ENCODE peak calls at places on chromosomes 16 and 17, in five cellular contexts. J, V, R, O and G are unnamed samples.

GRCh38 chr17:9115446-9116265 is 94.3 kb downstream of the NTN1 start:
- DNase-seq in O (peak), V (peak), R (peak), J (peak), G (no peak)

GRCh38 chr16:15403392-15403995 is 7.9 kb downstream of the MPV17L start:
- DNase-seq in O (no peak), V (no peak), R (no peak), J (no peak), G (no peak)

GRCh38 chr17:34547453-34548063 is 31.8 kb upstream of the TMEM132E start:
- DNase-seq in V (no peak), O (no peak), J (no peak), R (no peak), G (no peak)

GRCh38 chr17:75909812-75910274 is 5.2 kb upstream of the MRPL38 start:
- DNase-seq in V (no peak), O (no peak), R (no peak), J (no peak), G (no peak)

GRCh38 chr16:57941016-57941656 is 29.8 kb downstream of the CNGB1 start:
- DNase-seq in R (no peak), J (no peak), V (no peak), O (no peak), G (no peak)

GRCh38 chr17:57685499-57686132 is 59.5 kb downstream of the CCDC182 start:
- DNase-seq in V (peak), J (no peak), O (no peak), R (no peak), G (no peak)

GRCh38 chr17:42026821-42027539 is 7.1 kb downstream of the NKIRAS2 start:
- DNase-seq in V (no peak), O (no peak), J (no peak), R (no peak), G (no peak)

GRCh38 chr17:20234266-20234665 is 225.1 kb downstream of the SPECC1 start:
- DNase-seq in V (no peak), J (no peak), O (no peak), R (no peak), G (no peak)

GRCh38 chr17:7440823-7441174 is 1.5 kb downstream of the FGF11 start:
- DNase-seq in O (peak), J (no peak), R (no peak), V (no peak), G (no peak)

GRCh38 chr16:50842589-50842988 is 100.7 kb downstream of the CYLD start:
- DNase-seq in R (no peak), V (peak), J (no peak), O (peak), G (no peak)

GRCh38 chr16:85829751-85830445 is 30.4 kb downstream of the COX4I1 start:
- DNase-seq in V (no peak), R (no peak), J (no peak), O (no peak), G (no peak)

GRCh38 chr16:11621920-11622651 is 35.4 kb upstream of the LITAF start:
- DNase-seq in R (no peak), J (no peak), V (no peak), O (no peak), G (no peak)

GRCh38 chr16:21950782-21951521 is 2.2 kb upstream of the UQCRC2 start:
- DNase-seq in O (peak), R (peak), V (no peak), J (peak), G (no peak)

GRCh38 chr17:73201215-73202069 is 8.6 kb downstream of the COG1 start:
- DNase-seq in V (no peak), J (no peak), O (peak), R (peak), G (no peak)

GRCh38 chr17:29748400-29748799 is 125.7 kb upstream of the CORO6 start:
- DNase-seq in V (no peak), O (no peak), J (no peak), R (no peak), G (no peak)

GRCh38 chr17:30234954-30235353 is 543 bp downstream of the SLC6A4 start:
- DNase-seq in V (no peak), R (no peak), J (no peak), O (no peak), G (peak)

GRCh38 chr17:32570081-32570396 is 83.2 kb downstream of the CDK5R1 start:
- DNase-seq in R (no peak), V (no peak), O (no peak), J (no peak), G (no peak)

GRCh38 chr17:67019126-67019507 is 25.2 kb upstream of the CACNG1 start:
- DNase-seq in R (no peak), O (no peak), J (no peak), V (no peak), G (no peak)

GRCh38 chr16:74611721-74612120 is 4.8 kb upstream of the GLG1 start:
- DNase-seq in J (no peak), V (no peak), O (no peak), R (no peak), G (no peak)

GRCh38 chr17:42720996-42721583 is 23.8 kb downstream of the EZH1 start:
- DNase-seq in V (no peak), O (peak), J (peak), R (peak), G (no peak)

GRCh38 chr17:44575408-44575807 is 18.1 kb downstream of the FZD2 start:
- DNase-seq in O (no peak), R (no peak), J (no peak), V (no peak), G (no peak)

GRCh38 chr17:72563952-72564351 is 443.1 kb downstream of the SOX9 start:
- DNase-seq in J (no peak), O (no peak), R (no peak), V (no peak), G (no peak)

GRCh38 chr16:68369697-68370096 is 58.9 kb downstream of the PRMT7 start:
- DNase-seq in V (no peak), O (no peak), J (no peak), R (no peak), G (peak)

GRCh38 chr16:67796099-67796718 is 10.2 kb downstream of the RANBP10 start:
- DNase-seq in O (peak), V (no peak), J (no peak), R (no peak), G (no peak)

GRCh38 chr16:24002619-24003018 is 166.8 kb downstream of the PRKCB start:
- DNase-seq in O (peak), V (no peak), J (no peak), R (no peak), G (no peak)

GRCh38 chr16:1331712-1332617 is 1.5 kb upstream of the BAIAP3 start:
- DNase-seq in R (peak), V (peak), O (peak), J (peak), G (peak)

GRCh38 chr16:4309833-4310266 is 6.0 kb upstream of the GLIS2 start:
- DNase-seq in V (peak), J (peak), R (peak), O (no peak), G (no peak)

GRCh38 chr17:8421571-8421970 is 14.1 kb upstream of the NDEL1 start:
- DNase-seq in V (no peak), O (no peak), J (no peak), R (no peak), G (no peak)

GRCh38 chr16:27928542-27928941 is 135.0 kb downstream of the GSG1L start:
- DNase-seq in O (no peak), J (no peak), V (no peak), R (no peak), G (no peak)

GRCh38 chr16:20114356-20114755 is 40.7 kb upstream of the GPR139 start:
- DNase-seq in V (no peak), J (peak), R (no peak), O (no peak), G (no peak)

DNA sequence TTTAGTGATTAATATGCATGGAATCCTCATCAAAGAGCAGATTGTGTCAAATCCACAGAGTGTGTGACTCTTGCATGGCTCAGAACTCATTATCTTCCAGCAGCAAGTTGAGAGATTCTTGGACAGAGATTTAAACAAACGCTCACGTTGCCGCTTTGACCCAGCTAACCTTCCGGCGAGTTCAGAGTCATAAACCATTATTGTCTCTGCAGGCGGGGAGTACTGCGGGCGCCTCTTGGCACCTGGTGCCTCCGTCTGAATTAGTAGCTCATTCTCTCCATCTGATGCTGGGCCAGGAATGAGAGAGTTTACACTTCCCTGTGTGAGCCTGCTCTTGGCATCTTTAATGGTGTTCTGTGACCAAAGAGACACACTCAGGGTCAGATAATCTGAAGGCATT is 138.6 kb upstream of the WSCD1 start:
- DNase-seq in V (no peak), O (no peak), R (no peak), J (no peak), G (no peak)
- TF ChIP-seq HDAC2 in V (no peak), O (no peak), R (no peak), J (no peak), G (no peak)

GRCh38 chr16:87754535-87754934 is 11.3 kb downstream of the KLHDC4 start:
- DNase-seq in V (no peak), O (no peak), J (no peak), R (no peak), G (no peak)
- TF ChIP-seq HDAC2 in V (no peak), O (no peak), J (no peak), R (no peak), G (no peak)

DNA sequence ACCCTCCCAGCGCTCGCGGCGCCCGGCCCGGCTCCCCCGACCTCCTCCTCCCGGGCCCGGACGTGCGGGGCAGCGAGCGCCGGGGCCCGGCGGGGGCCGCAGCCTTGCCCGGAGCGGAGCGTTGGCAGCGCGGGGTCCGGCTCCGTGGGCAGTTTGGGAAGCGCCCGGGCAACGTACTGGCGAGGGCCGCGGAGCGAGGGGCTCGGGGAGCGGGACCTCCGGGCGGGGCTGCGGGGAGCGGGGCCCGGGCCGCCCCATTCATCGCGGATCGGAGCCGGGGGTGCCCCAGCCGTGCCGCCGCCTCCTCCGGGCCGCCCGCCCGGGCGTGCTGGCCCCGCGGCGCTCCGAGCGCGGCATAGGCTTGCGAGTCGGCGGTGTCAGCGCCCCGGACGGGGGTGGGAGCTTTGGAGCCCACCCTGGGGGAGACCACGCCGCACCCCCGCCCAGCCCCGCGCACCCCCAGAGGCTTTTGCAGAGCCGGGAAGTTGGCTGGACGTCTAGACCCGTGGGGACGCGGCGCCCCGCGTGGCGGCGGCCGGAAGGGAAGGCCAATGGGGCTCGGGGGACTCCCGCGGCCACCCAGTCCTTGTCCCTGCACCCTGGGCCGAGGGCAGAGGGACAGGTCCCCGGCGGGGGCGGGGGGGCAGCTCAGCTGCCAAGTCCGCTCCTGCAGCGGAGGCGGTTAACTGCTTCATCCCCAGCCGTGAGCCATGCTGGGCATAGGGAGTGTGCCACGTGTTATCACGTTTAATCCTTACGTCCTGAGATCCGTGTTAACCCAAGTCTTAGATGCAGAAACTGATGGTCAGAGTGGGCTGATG is 852 bp downstream of the ZNF469 start:
- DNase-seq in J (peak), O (no peak), R (no peak), V (no peak), G (no peak)
- TF ChIP-seq HDAC2 in J (no peak), O (no peak), R (no peak), V (no peak), G (no peak)

GRCh38 chr17:17491546-17491988 is 4.6 kb downstream of the RASD1 start:
- DNase-seq in J (no peak), R (no peak), O (no peak), V (no peak), G (no peak)
- TF ChIP-seq HDAC2 in J (no peak), R (no peak), O (no peak), V (no peak), G (no peak)

DNA sequence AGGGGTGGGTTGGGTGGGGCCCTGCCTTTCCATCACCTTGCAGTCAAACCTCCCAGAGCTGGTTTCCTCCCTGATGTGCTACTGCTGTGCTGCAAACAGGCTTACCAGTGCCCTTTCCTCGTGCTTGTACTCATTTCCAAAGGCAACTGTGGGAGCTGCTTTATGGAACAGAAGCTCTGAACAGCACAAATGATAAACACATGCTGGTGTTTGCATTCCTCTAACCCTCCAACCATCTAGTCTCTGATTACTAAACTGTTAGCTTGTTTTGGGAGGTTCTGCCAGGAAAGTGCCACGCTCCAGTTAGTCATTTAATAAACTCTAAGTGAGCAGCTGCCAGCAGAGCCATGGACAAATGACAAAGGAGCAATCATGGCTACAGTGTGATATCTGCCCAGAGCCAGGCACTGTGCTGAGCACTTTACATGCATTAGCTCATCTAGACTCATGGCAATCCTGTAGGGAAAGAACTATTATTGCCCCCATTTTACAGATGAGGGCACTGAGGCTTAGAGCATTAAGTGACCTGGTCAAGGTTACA is 110.4 kb downstream of the VAT1L start:
- DNase-seq in R (no peak), V (no peak), J (no peak), O (no peak), G (no peak)
- TF ChIP-seq HDAC2 in R (no peak), V (no peak), J (no peak), O (no peak), G (no peak)

DNA sequence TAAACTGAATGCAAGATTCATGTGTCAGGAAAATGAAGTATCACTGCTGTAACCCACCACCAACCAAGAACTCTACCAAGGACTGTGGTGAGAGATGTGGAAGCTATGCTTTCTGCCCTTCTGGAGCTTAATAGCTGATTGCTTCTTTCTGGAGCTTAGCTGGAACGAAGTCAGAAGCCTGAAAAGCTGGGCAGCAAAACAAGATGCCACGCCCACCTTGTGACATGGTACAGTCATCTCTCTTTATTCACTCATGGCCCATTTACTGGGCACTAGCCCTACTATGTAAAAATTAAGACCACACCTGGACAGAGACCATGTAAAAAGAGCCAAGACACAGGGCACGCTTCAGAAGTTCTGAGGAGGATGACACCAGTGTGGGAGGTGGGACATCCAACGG is 48.1 kb downstream of the TEX2 start:
- DNase-seq in O (no peak), R (no peak), J (no peak), V (no peak), G (no peak)
- TF ChIP-seq HDAC2 in O (no peak), R (no peak), J (no peak), V (no peak), G (no peak)

GRCh38 chr17:50517504-50518264 is 9.4 kb downstream of the MYCBPAP start:
- DNase-seq in R (peak), V (no peak), O (no peak), J (no peak), G (no peak)
- TF ChIP-seq HDAC2 in R (no peak), V (no peak), O (no peak), J (no peak), G (no peak)